ENCODE peak calls at places on chromosomes 5 and 9, in ten cellular contexts. L, U, X, J, O, Z, V, N, C and A are unnamed samples. For H3K4me1, the result is how much of the 10 kb centered on the place peaks cover.

GRCh38 chr5:174972291-174972690 is 247.9 kb downstream of the MSX2 start:
- DNase-seq in N (no peak), O (no peak), V (no peak), L (no peak), X (no peak), J (no peak), U (no peak), C (no peak), Z (no peak), A (peak)

GRCh38 chr5:93583799-93584530 is 943 bp downstream of the NR2F1 start:
- DNase-seq in Z (no peak), C (peak), X (no peak), U (no peak), N (no peak), O (peak), J (no peak), V (no peak), L (peak), A (no peak)

GRCh38 chr9:86766912-86767311 is 180.4 kb downstream of the GAS1 start:
- DNase-seq in L (peak), V (no peak), C (no peak), Z (no peak), X (no peak), U (no peak), J (peak), N (no peak), O (peak), A (no peak)

GRCh38 chr9:93093449-93094293 is 2.3 kb upstream of the CARD19 start:
- DNase-seq in O (no peak), N (no peak), U (no peak), C (peak), Z (no peak), L (no peak), X (no peak), J (peak), V (peak), A (no peak)

GRCh38 chr9:38067611-38067891 is 1.5 kb downstream of the SHB start:
- DNase-seq in U (no peak), J (no peak), X (no peak), C (no peak), V (peak), L (no peak), N (peak), Z (no peak), O (no peak), A (peak)

GRCh38 chr9:134816264-134816663 is 64.3 kb upstream of the FCN2 start:
- DNase-seq in O (no peak), J (no peak), C (no peak), Z (no peak), U (no peak), V (no peak), X (no peak), L (no peak), N (no peak), A (no peak)

GRCh38 chr5:154118832-154119442 is 71.6 kb upstream of the GALNT10 start:
- DNase-seq in O (peak), Z (no peak), V (no peak), C (no peak), J (no peak), L (no peak), U (no peak), N (no peak), X (no peak), A (peak)

GRCh38 chr9:93220627-93221425 is 36.9 kb downstream of the WNK2 start:
- DNase-seq in C (peak), U (no peak), V (no peak), N (peak), Z (peak), O (no peak), X (no peak), L (no peak), J (no peak), A (no peak)

GRCh38 chr5:148880197-148880596 is 53.8 kb downstream of the ADRB2 start:
- DNase-seq in U (no peak), O (no peak), Z (no peak), J (no peak), X (no peak), N (no peak), V (no peak), C (no peak), L (peak), A (no peak)

GRCh38 chr5:130335116-130335515 is 430.9 kb downstream of the CHSY3 start:
- DNase-seq in L (no peak), O (peak), U (no peak), V (no peak), X (no peak), J (no peak), C (no peak), Z (no peak), N (no peak), A (no peak)

GRCh38 chr9:20032413-20033006 is 243.7 kb upstream of the SLC24A2 start:
- DNase-seq in O (no peak), V (no peak), J (peak), Z (no peak), C (no peak), L (no peak), N (no peak), X (no peak), U (no peak), A (no peak)

GRCh38 chr5:125199968-125200841 is 453.8 kb upstream of the ZNF608 start:
- DNase-seq in Z (no peak), O (no peak), L (no peak), N (no peak), U (no peak), V (no peak), J (peak), C (peak), X (no peak), A (no peak)

GRCh38 chr9:115042781-115043509 is 75.0 kb downstream of the TNC start:
- DNase-seq in U (no peak), N (no peak), C (no peak), J (no peak), Z (no peak), X (no peak), V (no peak), O (peak), L (no peak), A (no peak)

GRCh38 chr5:87541033-87541432 is 128.3 kb upstream of the CCNH start:
- DNase-seq in X (no peak), Z (peak), J (peak), L (no peak), N (peak), U (no peak), O (peak), V (no peak), C (peak), A (no peak)

GRCh38 chr5:53603009-53603687 is 42.7 kb downstream of the NDUFS4 start:
- DNase-seq in O (no peak), J (no peak), C (no peak), U (no peak), Z (peak), N (no peak), X (no peak), L (no peak), V (no peak), A (no peak)

GRCh38 chr9:134910146-134910545 is 7.6 kb downstream of the FCN1 start:
- DNase-seq in J (no peak), L (no peak), U (no peak), N (no peak), C (no peak), Z (no peak), O (no peak), X (no peak), V (peak), A (no peak)

GRCh38 chr9:38006163-38006562 is 62.9 kb downstream of the SHB start:
- DNase-seq in O (peak), X (no peak), V (no peak), U (no peak), N (peak), C (peak), Z (no peak), J (no peak), L (no peak), A (no peak)

GRCh38 chr5:4584982-4585381 is 555.1 kb upstream of the ADAMTS16 start:
- DNase-seq in V (no peak), X (no peak), Z (no peak), N (no peak), C (no peak), J (no peak), O (peak), U (no peak), L (no peak), A (no peak)

GRCh38 chr5:622359-622758 is 10.2 kb downstream of the CEP72 start:
- DNase-seq in N (no peak), L (no peak), Z (no peak), O (no peak), J (no peak), C (peak), V (peak), U (no peak), X (no peak), A (no peak)

GRCh38 chr9:121781143-121781542 is 129.7 kb downstream of the DAB2IP start:
- DNase-seq in U (no peak), Z (no peak), C (no peak), J (no peak), L (no peak), X (no peak), N (no peak), V (peak), O (no peak), A (peak)

GRCh38 chr5:151739939-151740335 is 18.5 kb downstream of the ATOX1 start:
- DNase-seq in U (no peak), J (no peak), Z (no peak), O (peak), L (no peak), C (no peak), V (no peak), N (no peak), X (no peak), A (no peak)

GRCh38 chr9:121122450-121123032 is 47.8 kb downstream of the CNTRL start:
- DNase-seq in Z (no peak), N (no peak), O (peak), C (no peak), J (no peak), L (no peak), U (no peak), X (no peak), V (no peak), A (no peak)

GRCh38 chr5:154756203-154756870 is 1.2 kb downstream of the LARP1 start:
- DNase-seq in U (no peak), L (no peak), C (peak), X (no peak), Z (peak), J (peak), O (peak), V (peak), N (peak), A (peak)

GRCh38 chr5:34657550-34657921 is 1.4 kb downstream of the RAI14 start:
- DNase-seq in V (no peak), J (peak), N (no peak), U (no peak), X (no peak), O (peak), L (no peak), Z (no peak), C (peak), A (peak)

GRCh38 chr9:79711874-79712273 is 140.1 kb downstream of the TLE4 start:
- DNase-seq in J (no peak), C (no peak), O (no peak), Z (no peak), V (no peak), X (no peak), L (no peak), N (no peak), U (no peak), A (no peak)

GRCh38 chr5:7015586-7016256 is 302.5 kb downstream of the TENT4A start:
- DNase-seq in C (no peak), X (no peak), N (no peak), U (no peak), L (no peak), J (no peak), V (no peak), Z (no peak), O (no peak), A (no peak)

GRCh38 chr9:121278535-121279169 is 10.7 kb downstream of the GSN start:
- DNase-seq in Z (peak), L (no peak), O (peak), V (no peak), U (no peak), X (no peak), J (peak), C (peak), N (no peak), A (peak)

GRCh38 chr5:110549301-110549700 is 177.2 kb downstream of the TMEM232 start:
- DNase-seq in O (no peak), J (no peak), Z (no peak), L (no peak), V (no peak), X (no peak), C (no peak), N (no peak), U (no peak), A (no peak)

GRCh38 chr5:142800776-142801494 is 30.8 kb downstream of the ARHGAP26 start:
- DNase-seq in X (no peak), Z (no peak), C (no peak), L (no peak), J (no peak), V (no peak), O (no peak), N (no peak), U (no peak), A (no peak)

GRCh38 chr9:131237931-131238401 is 38.3 kb downstream of the FAM78A start:
- DNase-seq in J (no peak), N (peak), X (peak), U (no peak), V (peak), L (no peak), Z (peak), C (peak), O (peak), A (no peak)

GRCh38 chr5:8908055-8908683 is 637.7 kb downstream of the SEMA5A start:
- DNase-seq in O (peak), J (no peak), U (no peak), C (no peak), L (no peak), N (no peak), V (no peak), Z (no peak), X (no peak), A (peak)

GRCh38 chr5:61450170-61450815 is 118.2 kb downstream of the ZSWIM6 start:
- DNase-seq in C (no peak), O (peak), X (no peak), N (no peak), Z (no peak), J (no peak), L (no peak), U (no peak), V (no peak), A (no peak)

GRCh38 chr5:157529002-157529401 is 46.6 kb downstream of the ADAM19 start:
- DNase-seq in N (no peak), X (no peak), V (no peak), J (no peak), O (no peak), U (no peak), Z (no peak), C (no peak), L (no peak), A (no peak)

GRCh38 chr5:157530226-157530972 is 45.2 kb downstream of the ADAM19 start:
- DNase-seq in C (no peak), N (no peak), L (no peak), X (no peak), V (no peak), O (no peak), Z (no peak), U (no peak), J (no peak), A (no peak)

GRCh38 chr5:157524887-157525286 is 50.7 kb downstream of the ADAM19 start:
- DNase-seq in Z (no peak), J (no peak), X (no peak), O (no peak), U (no peak), N (no peak), C (no peak), L (no peak), V (no peak), A (no peak)

GRCh38 chr5:157532022-157532421 is 43.6 kb downstream of the ADAM19 start:
- DNase-seq in N (no peak), C (no peak), O (no peak), V (no peak), U (no peak), Z (no peak), L (no peak), X (no peak), J (no peak), A (no peak)

DNA sequence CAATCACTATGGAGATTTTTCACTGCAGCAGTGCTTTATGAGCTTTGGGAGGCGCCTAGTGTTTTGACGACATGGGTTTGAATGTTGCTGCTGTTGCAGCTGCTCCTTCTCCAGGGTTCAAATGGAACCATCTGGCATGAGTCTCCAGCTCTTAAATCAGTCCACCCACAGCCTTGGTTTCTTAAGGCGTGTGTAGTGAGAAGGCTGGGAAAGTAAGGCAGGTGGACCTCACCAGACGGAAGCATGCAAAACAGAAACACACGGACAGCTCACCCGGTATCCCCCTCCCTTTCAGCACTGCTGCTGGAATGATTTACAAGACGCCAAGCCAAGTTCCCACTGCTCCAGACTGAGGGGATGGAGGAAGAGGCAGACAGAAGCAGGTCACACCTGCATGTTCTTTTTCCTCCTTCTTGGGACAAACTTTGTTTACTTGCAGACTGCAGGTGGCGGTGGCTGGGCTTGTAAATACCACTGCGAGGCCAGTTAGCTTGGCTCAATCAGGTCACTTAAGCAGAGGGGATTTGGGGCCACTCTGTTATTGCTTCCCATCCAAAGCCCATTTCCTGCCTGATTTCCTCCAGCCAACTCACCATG is 47.4 kb downstream of the ADAM19 start:
- DNase-seq in Z (no peak), C (no peak), V (no peak), U (no peak), L (no peak), O (no peak), N (peak), J (peak), X (no peak), A (peak)
- H3K4me1 ChIP-seq in Z (under half), C (under half), V (under half), U (under half), L (half or more), O (under half), N (under half), J (under half), X (under half), A (under half)

DNA sequence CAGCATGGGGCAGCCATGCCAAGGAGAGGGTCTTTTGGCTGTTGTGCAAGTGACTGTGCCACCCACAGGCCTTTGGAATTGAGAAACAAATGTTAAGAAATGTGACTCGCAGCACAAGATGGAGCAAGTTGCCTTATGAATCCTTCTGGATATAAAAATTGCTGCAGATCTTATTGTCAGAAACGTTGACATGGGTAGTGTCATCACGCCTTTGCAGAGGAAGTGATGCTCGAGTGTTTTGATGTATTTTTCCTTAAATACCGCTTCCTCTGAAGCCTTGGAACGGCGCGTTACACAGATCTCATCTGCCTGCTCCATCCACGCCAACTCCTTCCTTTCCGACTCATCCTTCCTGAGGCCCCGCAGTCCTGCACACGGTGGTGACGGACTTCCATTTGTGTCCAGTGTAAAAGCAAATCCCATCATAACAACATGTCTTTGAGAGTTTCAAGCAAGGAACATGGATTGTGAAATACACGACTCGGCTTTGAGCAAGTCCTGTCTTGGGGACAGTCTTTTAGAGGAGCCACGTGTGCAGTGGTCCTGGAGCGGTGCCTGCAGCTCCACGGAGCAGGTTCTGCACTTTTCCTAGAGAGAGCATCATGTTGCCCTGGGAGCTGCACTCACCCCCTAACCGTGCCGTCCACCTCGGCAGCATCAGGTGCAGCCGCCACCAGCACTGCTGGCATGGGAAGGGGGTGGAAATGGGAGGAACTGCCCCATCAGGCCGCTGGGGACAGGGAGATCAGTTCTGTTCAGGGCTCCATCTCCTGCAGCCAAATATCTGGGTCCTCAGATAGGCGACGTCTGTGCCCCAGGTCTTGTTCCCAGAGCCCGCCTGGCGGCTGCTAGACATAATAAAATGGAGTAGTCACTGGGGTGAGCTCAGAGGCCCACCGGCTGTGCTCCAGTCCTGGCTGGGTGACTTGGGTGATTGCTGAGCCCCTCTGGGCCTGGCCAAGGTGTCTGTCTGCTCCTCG is 15.2 kb downstream of the ROPN1L start:
- DNase-seq in L (no peak), O (no peak), U (no peak), C (no peak), X (no peak), N (no peak), Z (no peak), V (no peak), J (no peak), A (no peak)
- TF ChIP-seq CTCF in L (no peak), O (no peak), U (no peak), C (no peak), X (no peak), N (no peak), Z (no peak), V (no peak), J (no peak), A (no peak)

DNA sequence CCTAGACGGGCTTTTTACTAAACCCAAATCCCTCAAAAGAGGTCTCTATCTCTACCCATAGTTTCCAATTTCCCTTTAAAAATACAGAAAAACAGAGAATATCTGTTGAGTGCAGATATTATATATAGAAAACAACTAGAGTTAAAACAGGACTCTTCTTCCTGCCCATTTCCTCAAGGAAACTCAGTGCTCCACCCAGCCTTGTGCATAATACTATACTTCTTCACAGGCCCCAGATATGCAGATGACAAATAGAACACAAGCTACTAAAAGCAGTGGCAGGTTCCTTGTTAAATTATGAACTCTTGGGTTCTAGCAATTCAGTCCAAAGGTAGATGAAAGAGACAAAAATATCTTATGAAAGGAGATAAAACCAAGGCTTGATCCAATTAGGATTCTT is 200.2 kb downstream of the TSSK1B start:
- DNase-seq in V (no peak), N (no peak), C (no peak), U (no peak), L (peak), O (no peak), X (no peak), J (no peak), Z (no peak), A (no peak)
- H3K4me1 ChIP-seq in V (under half), N (half or more), C (under half), U (half or more), L (under half), O (under half), X (under half), J (under half), Z (under half), A (under half)

DNA sequence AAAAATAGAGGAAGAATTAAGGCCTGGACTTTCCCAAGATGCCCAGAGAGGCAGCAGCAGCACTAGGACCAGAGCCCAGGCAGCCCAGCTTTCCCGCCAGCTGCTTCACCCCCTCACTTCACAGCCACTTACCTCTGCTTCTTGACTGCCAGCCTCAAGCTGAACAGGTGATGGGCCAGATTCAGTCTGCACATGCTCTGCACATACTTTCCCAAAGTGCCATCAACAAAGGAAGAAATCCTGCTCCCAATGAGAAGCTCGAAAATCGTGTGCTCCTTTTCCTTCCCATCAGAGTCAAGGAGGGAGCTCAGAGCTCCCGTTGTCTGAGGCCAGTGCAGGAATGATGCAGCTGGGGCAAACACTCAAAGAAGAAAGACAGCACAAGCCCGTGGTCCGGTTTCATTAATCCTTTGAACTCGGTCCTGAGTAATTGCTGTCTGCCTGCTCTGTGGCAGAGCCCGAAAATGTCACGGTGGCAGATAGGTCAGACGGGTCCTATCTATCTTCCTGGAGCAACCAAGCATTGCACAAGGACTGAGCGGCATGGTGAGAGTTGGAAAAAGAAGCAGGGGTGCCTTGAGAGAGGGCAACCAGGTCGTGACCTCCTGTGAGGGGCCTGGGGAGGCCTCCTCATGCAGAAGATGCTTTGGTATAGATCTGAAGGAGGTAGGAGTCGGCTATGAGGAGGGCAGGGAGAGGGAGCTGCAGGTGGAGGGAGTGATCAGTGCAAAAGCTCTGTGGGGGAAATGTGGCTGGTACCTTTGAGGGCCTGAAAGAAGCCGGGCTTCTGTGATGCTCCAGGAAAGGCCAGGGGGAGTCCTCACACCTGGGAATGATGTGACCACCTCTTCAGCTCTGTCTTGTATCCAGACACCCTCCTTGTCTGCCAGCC is 3.8 kb upstream of the SLC25A48 start:
- DNase-seq in X (no peak), J (no peak), N (no peak), U (no peak), L (peak), Z (no peak), V (no peak), O (no peak), C (no peak), A (no peak)
- TF ChIP-seq CTCF in X (no peak), J (no peak), N (no peak), U (no peak), L (no peak), Z (no peak), V (no peak), O (no peak), C (no peak), A (no peak)